ENCODE peak calls at places on chromosomes 13 and 19, in seven cellular contexts. One of them, this sample, is unnamed.
A peak's percentile ranks its signal among the peaks of the same experiment; 100 is the strongest.

GRCh38 chr19:34189917-34190425 is 17.7 kb downstream of the LSM14A start:
- DNase-seq in heart right ventricle: no peak
- DNase-seq in astrocyte of the cerebellum: no peak
- DNase-seq in neural crest cell: no peak
- DNase-seq in fibroblast of lung: no peak
- DNase-seq in GM12865: no peak
- DNase-seq in tibial artery: no peak
- DNase-seq in this sample: no peak

GRCh38 chr13:99981115-99982020 is at the start of gene ZIC2:
- DNase-seq in heart right ventricle: no peak
- DNase-seq in fibroblast of lung: no peak
- DNase-seq in astrocyte of the cerebellum: peak; percentile 85
- DNase-seq in GM12865: peak; percentile 48
- DNase-seq in tibial artery: no peak
- DNase-seq in neural crest cell: no peak
- DNase-seq in this sample: peak; percentile 11

GRCh38 chr13:47146136-47146535 is 249.3 kb upstream of the HTR2A start:
- DNase-seq in astrocyte of the cerebellum: peak; percentile 83
- DNase-seq in GM12865: peak; percentile 21
- DNase-seq in heart right ventricle: no peak
- DNase-seq in fibroblast of lung: peak; percentile 53
- DNase-seq in neural crest cell: no peak
- DNase-seq in tibial artery: no peak
- DNase-seq in this sample: peak; percentile 40

GRCh38 chr13:70310720-70311119 is 202.5 kb upstream of the KLHL1 start:
- DNase-seq in tibial artery: no peak
- DNase-seq in fibroblast of lung: peak; percentile 11
- DNase-seq in astrocyte of the cerebellum: peak; percentile 34
- DNase-seq in heart right ventricle: no peak
- DNase-seq in GM12865: peak; percentile 14
- DNase-seq in neural crest cell: peak; percentile 24
- DNase-seq in this sample: no peak

GRCh38 chr13:67168384-67168783 is 61.8 kb downstream of the PCDH9 start:
- DNase-seq in tibial artery: no peak
- DNase-seq in GM12865: no peak
- DNase-seq in astrocyte of the cerebellum: no peak
- DNase-seq in neural crest cell: no peak
- DNase-seq in heart right ventricle: no peak
- DNase-seq in fibroblast of lung: no peak
- DNase-seq in this sample: no peak

GRCh38 chr19:1073063-1073955 is 6.3 kb downstream of the ARHGAP45 start:
- DNase-seq in fibroblast of lung: no peak
- DNase-seq in tibial artery: no peak
- DNase-seq in neural crest cell: no peak
- DNase-seq in heart right ventricle: no peak
- DNase-seq in GM12865: no peak
- DNase-seq in astrocyte of the cerebellum: no peak
- DNase-seq in this sample: no peak

GRCh38 chr13:105240356-105240755 is 1295.1 kb downstream of the EFNB2 start:
- DNase-seq in neural crest cell: no peak
- DNase-seq in tibial artery: no peak
- DNase-seq in fibroblast of lung: no peak
- DNase-seq in GM12865: no peak
- DNase-seq in astrocyte of the cerebellum: no peak
- DNase-seq in heart right ventricle: no peak
- DNase-seq in this sample: no peak

GRCh38 chr19:10549733-10550132 is 6.0 kb downstream of the ATG4D start:
- DNase-seq in heart right ventricle: no peak
- DNase-seq in fibroblast of lung: no peak
- DNase-seq in tibial artery: no peak
- DNase-seq in astrocyte of the cerebellum: no peak
- DNase-seq in GM12865: no peak
- DNase-seq in neural crest cell: no peak
- DNase-seq in this sample: no peak

GRCh38 chr13:111877906-111878305 is 189.0 kb upstream of the SOX1 start:
- DNase-seq in tibial artery: no peak
- DNase-seq in astrocyte of the cerebellum: no peak
- DNase-seq in GM12865: no peak
- DNase-seq in neural crest cell: no peak
- DNase-seq in fibroblast of lung: no peak
- DNase-seq in heart right ventricle: no peak
- DNase-seq in this sample: no peak

GRCh38 chr13:114339779-114340534 is 25.7 kb downstream of the CHAMP1 start:
- DNase-seq in GM12865: peak; percentile 66
- DNase-seq in astrocyte of the cerebellum: peak; percentile 5
- DNase-seq in heart right ventricle: no peak
- DNase-seq in tibial artery: no peak
- DNase-seq in fibroblast of lung: peak; percentile 52
- DNase-seq in neural crest cell: no peak
- DNase-seq in this sample: peak; percentile 55

GRCh38 chr19:1387684-1388636 is 4.3 kb downstream of the NDUFS7 start:
- DNase-seq in tibial artery: no peak
- DNase-seq in neural crest cell: no peak
- DNase-seq in astrocyte of the cerebellum: no peak
- DNase-seq in heart right ventricle: no peak
- DNase-seq in fibroblast of lung: no peak
- DNase-seq in GM12865: no peak
- DNase-seq in this sample: no peak

GRCh38 chr19:13260883-13261653 is 110.9 kb downstream of the IER2 start:
- DNase-seq in heart right ventricle: no peak
- DNase-seq in GM12865: peak; percentile 90
- DNase-seq in fibroblast of lung: peak; percentile 88
- DNase-seq in tibial artery: no peak
- DNase-seq in astrocyte of the cerebellum: peak; percentile 49
- DNase-seq in neural crest cell: no peak
- DNase-seq in this sample: peak; percentile 93

GRCh38 chr13:93882086-93882651 is 597.3 kb downstream of the DCT start:
- DNase-seq in neural crest cell: no peak
- DNase-seq in tibial artery: no peak
- DNase-seq in astrocyte of the cerebellum: no peak
- DNase-seq in fibroblast of lung: peak; percentile 52
- DNase-seq in GM12865: no peak
- DNase-seq in heart right ventricle: no peak
- DNase-seq in this sample: peak; percentile 32

GRCh38 chr19:14073925-14074838 is 1.6 kb downstream of the MISP3 start:
- DNase-seq in heart right ventricle: no peak
- DNase-seq in neural crest cell: no peak
- DNase-seq in astrocyte of the cerebellum: no peak
- DNase-seq in GM12865: no peak
- DNase-seq in fibroblast of lung: no peak
- DNase-seq in tibial artery: peak; percentile 72
- DNase-seq in this sample: no peak

GRCh38 chr13:113448885-113449692 is 4.2 kb downstream of the ADPRHL1 start:
- DNase-seq in tibial artery: peak; percentile 55
- DNase-seq in GM12865: peak; percentile 96
- DNase-seq in astrocyte of the cerebellum: no peak
- DNase-seq in heart right ventricle: no peak
- DNase-seq in neural crest cell: no peak
- DNase-seq in fibroblast of lung: no peak
- DNase-seq in this sample: no peak

GRCh38 chr19:29107831-29108230 is 105.1 kb downstream of the UQCRFS1 start:
- DNase-seq in fibroblast of lung: no peak
- DNase-seq in tibial artery: no peak
- DNase-seq in GM12865: no peak
- DNase-seq in astrocyte of the cerebellum: no peak
- DNase-seq in heart right ventricle: no peak
- DNase-seq in neural crest cell: no peak
- DNase-seq in this sample: no peak

GRCh38 chr19:47489072-47489914 is 5.3 kb upstream of the KPTN start:
- DNase-seq in astrocyte of the cerebellum: no peak
- DNase-seq in neural crest cell: no peak
- DNase-seq in GM12865: no peak
- DNase-seq in tibial artery: no peak
- DNase-seq in heart right ventricle: no peak
- DNase-seq in fibroblast of lung: no peak
- DNase-seq in this sample: no peak

GRCh38 chr13:51760592-51760991 is 43.4 kb downstream of the DHRS12 start:
- DNase-seq in GM12865: no peak
- DNase-seq in neural crest cell: no peak
- DNase-seq in heart right ventricle: no peak
- DNase-seq in tibial artery: no peak
- DNase-seq in astrocyte of the cerebellum: no peak
- DNase-seq in fibroblast of lung: no peak
- DNase-seq in this sample: no peak

GRCh38 chr19:46015961-46016425 is 6.9 kb downstream of the PGLYRP1 start:
- DNase-seq in GM12865: no peak
- DNase-seq in heart right ventricle: no peak
- DNase-seq in neural crest cell: no peak
- DNase-seq in fibroblast of lung: no peak
- DNase-seq in astrocyte of the cerebellum: no peak
- DNase-seq in tibial artery: no peak
- DNase-seq in this sample: no peak

GRCh38 chr13:50123862-50124535 is 108.8 kb downstream of the KCNRG start:
- DNase-seq in neural crest cell: no peak
- DNase-seq in fibroblast of lung: peak; percentile 78
- DNase-seq in heart right ventricle: peak; percentile 97
- DNase-seq in astrocyte of the cerebellum: peak; percentile 87
- DNase-seq in GM12865: peak; percentile 94
- DNase-seq in tibial artery: peak; percentile 95
- DNase-seq in this sample: peak; percentile 88

GRCh38 chr13:49836516-49836915 is 44.0 kb upstream of the KPNA3 start:
- DNase-seq in heart right ventricle: no peak
- DNase-seq in tibial artery: no peak
- DNase-seq in GM12865: no peak
- DNase-seq in astrocyte of the cerebellum: no peak
- DNase-seq in neural crest cell: no peak
- DNase-seq in fibroblast of lung: peak; percentile 10
- DNase-seq in this sample: no peak

GRCh38 chr19:41997121-41997850 is 3.3 kb upstream of the ATP1A3 start:
- DNase-seq in astrocyte of the cerebellum: peak; percentile 5
- DNase-seq in neural crest cell: peak; percentile 61
- DNase-seq in fibroblast of lung: peak; percentile 27
- DNase-seq in GM12865: peak; percentile 26
- DNase-seq in tibial artery: no peak
- DNase-seq in heart right ventricle: peak; percentile 54
- DNase-seq in this sample: peak; percentile 10

GRCh38 chr19:14102756-14103155 is 12.2 kb upstream of the SAMD1 start:
- DNase-seq in fibroblast of lung: no peak
- DNase-seq in GM12865: no peak
- DNase-seq in heart right ventricle: no peak
- DNase-seq in tibial artery: no peak
- DNase-seq in neural crest cell: no peak
- DNase-seq in astrocyte of the cerebellum: no peak
- DNase-seq in this sample: no peak

GRCh38 chr19:30209617-30210600 is 162.3 kb upstream of the ZNF536 start:
- DNase-seq in neural crest cell: no peak
- DNase-seq in tibial artery: no peak
- DNase-seq in heart right ventricle: no peak
- DNase-seq in astrocyte of the cerebellum: no peak
- DNase-seq in fibroblast of lung: no peak
- DNase-seq in GM12865: no peak
- DNase-seq in this sample: no peak
- TF ChIP-seq CTCF in neural crest cell: no peak
- TF ChIP-seq CTCF in tibial artery: no peak
- TF ChIP-seq CTCF in heart right ventricle: no peak
- TF ChIP-seq CTCF in astrocyte of the cerebellum: no peak
- TF ChIP-seq CTCF in fibroblast of lung: no peak
- TF ChIP-seq CTCF in GM12865: no peak
- TF ChIP-seq CTCF in this sample: no peak

GRCh38 chr13:59261928-59262488 is 901.7 kb downstream of the DIAPH3 start:
- DNase-seq in GM12865: peak; percentile 9
- DNase-seq in tibial artery: no peak
- DNase-seq in astrocyte of the cerebellum: no peak
- DNase-seq in fibroblast of lung: peak; percentile 50
- DNase-seq in heart right ventricle: no peak
- DNase-seq in neural crest cell: peak; percentile 3
- DNase-seq in this sample: no peak
- TF ChIP-seq CTCF in GM12865: peak; percentile 15
- TF ChIP-seq CTCF in tibial artery: no peak
- TF ChIP-seq CTCF in astrocyte of the cerebellum: peak; percentile 29
- TF ChIP-seq CTCF in fibroblast of lung: peak; percentile 30
- TF ChIP-seq CTCF in heart right ventricle: peak; percentile 35
- TF ChIP-seq CTCF in neural crest cell: peak; percentile 54
- TF ChIP-seq CTCF in this sample: no peak

GRCh38 chr13:22927008-22927393 is 253.8 kb upstream of the SGCG start:
- DNase-seq in GM12865: no peak
- DNase-seq in neural crest cell: no peak
- DNase-seq in heart right ventricle: no peak
- DNase-seq in fibroblast of lung: no peak
- DNase-seq in tibial artery: no peak
- DNase-seq in astrocyte of the cerebellum: no peak
- DNase-seq in this sample: no peak

GRCh38 chr13:22929391-22930126 is 251.2 kb upstream of the SGCG start:
- DNase-seq in astrocyte of the cerebellum: no peak
- DNase-seq in heart right ventricle: no peak
- DNase-seq in GM12865: no peak
- DNase-seq in tibial artery: no peak
- DNase-seq in fibroblast of lung: peak; percentile 32
- DNase-seq in neural crest cell: no peak
- DNase-seq in this sample: no peak

GRCh38 chr13:22931576-22931975 is 249.2 kb upstream of the SGCG start:
- DNase-seq in tibial artery: no peak
- DNase-seq in heart right ventricle: no peak
- DNase-seq in fibroblast of lung: no peak
- DNase-seq in GM12865: no peak
- DNase-seq in neural crest cell: no peak
- DNase-seq in astrocyte of the cerebellum: no peak
- DNase-seq in this sample: no peak

GRCh38 chr13:22926176-22927007 is 254.4 kb upstream of the SGCG start:
- DNase-seq in astrocyte of the cerebellum: no peak
- DNase-seq in heart right ventricle: peak; percentile 85
- DNase-seq in neural crest cell: no peak
- DNase-seq in GM12865: no peak
- DNase-seq in fibroblast of lung: peak; percentile 70
- DNase-seq in tibial artery: no peak
- DNase-seq in this sample: no peak
- TF ChIP-seq CTCF in astrocyte of the cerebellum: no peak
- TF ChIP-seq CTCF in heart right ventricle: no peak
- TF ChIP-seq CTCF in neural crest cell: no peak
- TF ChIP-seq CTCF in GM12865: no peak
- TF ChIP-seq CTCF in fibroblast of lung: no peak
- TF ChIP-seq CTCF in tibial artery: no peak
- TF ChIP-seq CTCF in this sample: no peak

DNA sequence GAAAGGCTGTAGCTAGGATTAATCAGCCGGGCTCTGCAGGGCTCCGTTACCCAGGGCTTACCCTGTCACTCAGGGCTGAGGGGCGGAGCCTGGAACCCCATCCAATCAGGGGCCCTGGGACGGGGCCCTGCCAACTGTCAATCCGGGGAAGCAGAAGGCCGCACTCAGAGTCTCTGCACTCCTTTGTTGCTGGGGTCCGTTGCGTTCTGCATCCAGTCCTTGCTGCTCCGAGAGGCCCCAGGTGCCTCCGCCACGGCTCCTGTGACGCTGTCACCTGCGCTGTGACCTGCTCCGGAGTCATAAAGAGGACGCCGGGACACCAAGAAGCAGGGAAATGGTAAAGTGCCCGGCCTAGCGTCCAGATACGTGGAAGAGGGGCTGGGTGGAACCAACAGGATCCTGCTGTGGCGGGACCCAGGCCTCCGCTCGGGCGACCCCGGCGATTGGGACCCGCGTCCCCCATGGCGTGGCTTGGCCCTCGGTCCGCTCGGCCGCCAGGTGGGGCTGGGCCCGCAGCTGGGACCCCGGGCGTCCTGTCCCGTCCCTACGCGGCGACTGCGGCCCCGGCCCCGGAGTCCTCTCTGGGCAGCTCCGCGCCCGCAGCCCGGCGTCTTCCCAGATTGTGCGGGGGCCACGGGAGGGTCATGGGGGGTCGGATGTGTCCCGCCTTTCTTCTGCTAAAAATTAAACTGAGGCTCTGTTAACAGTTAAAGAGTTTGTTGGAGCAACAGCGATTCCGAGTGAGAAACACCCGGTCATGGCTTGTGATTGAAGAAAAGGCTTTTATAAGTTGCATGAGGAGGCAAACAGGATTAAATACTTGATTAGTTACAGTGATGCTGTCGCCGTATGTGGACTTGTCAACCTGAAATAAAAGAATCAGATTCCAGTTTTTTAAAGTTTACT is at the start of gene ZNF491:
- DNase-seq in heart right ventricle: peak; percentile 92
- DNase-seq in astrocyte of the cerebellum: peak; percentile 67
- DNase-seq in tibial artery: peak; percentile 96
- DNase-seq in GM12865: peak; percentile 84
- DNase-seq in neural crest cell: peak; percentile 88
- DNase-seq in fibroblast of lung: peak; percentile 88
- DNase-seq in this sample: peak; percentile 84
- TF ChIP-seq CTCF in heart right ventricle: peak; percentile 40
- TF ChIP-seq CTCF in astrocyte of the cerebellum: peak; percentile 22
- TF ChIP-seq CTCF in tibial artery: no peak
- TF ChIP-seq CTCF in GM12865: peak; percentile 8
- TF ChIP-seq CTCF in neural crest cell: peak; percentile 61
- TF ChIP-seq CTCF in fibroblast of lung: no peak
- TF ChIP-seq CTCF in this sample: peak; percentile 69